ENCODE peak calls at places on chromosomes 7 and 10, in ten cellular contexts. One of them, this sample, is unnamed.

GRCh38 chr7:100102950-100103840 is 1.8 kb downstream of the AP4M1 start:
- DNase-seq in islet precursor cell: peak
- DNase-seq in effector CD8-positive, alpha-beta T cell: no peak
- DNase-seq in CD4-positive, alpha-beta T cell: no peak
- DNase-seq in effector CD4-positive, alpha-beta T cell: no peak
- DNase-seq in mucosa of gallbladder: no peak
- DNase-seq in H1: no peak
- DNase-seq in nephron progenitor cell: no peak
- DNase-seq in activated T-cell treated with anti-CD3 and anti-CD28 coated beads, Interleukin-2, amount 50 U/mL, for 1 hour: no peak
- DNase-seq in germinal center: no peak
- DNase-seq in this sample: no peak

GRCh38 chr7:140391634-140392033 is 6.7 kb downstream of the SLC37A3 start:
- DNase-seq in islet precursor cell: no peak
- DNase-seq in effector CD8-positive, alpha-beta T cell: no peak
- DNase-seq in CD4-positive, alpha-beta T cell: no peak
- DNase-seq in effector CD4-positive, alpha-beta T cell: no peak
- DNase-seq in mucosa of gallbladder: no peak
- DNase-seq in H1: no peak
- DNase-seq in nephron progenitor cell: no peak
- DNase-seq in activated T-cell treated with anti-CD3 and anti-CD28 coated beads, Interleukin-2, amount 50 U/mL, for 1 hour: no peak
- DNase-seq in germinal center: no peak
- DNase-seq in this sample: no peak

GRCh38 chr10:10209152-10209551 is 808.5 kb upstream of the CELF2 start:
- DNase-seq in islet precursor cell: peak
- DNase-seq in effector CD8-positive, alpha-beta T cell: no peak
- DNase-seq in CD4-positive, alpha-beta T cell: no peak
- DNase-seq in effector CD4-positive, alpha-beta T cell: no peak
- DNase-seq in mucosa of gallbladder: peak
- DNase-seq in H1: no peak
- DNase-seq in nephron progenitor cell: no peak
- DNase-seq in activated T-cell treated with anti-CD3 and anti-CD28 coated beads, Interleukin-2, amount 50 U/mL, for 1 hour: no peak
- DNase-seq in germinal center: no peak
- DNase-seq in this sample: peak

GRCh38 chr10:116268976-116269375 is 4.0 kb downstream of the GFRA1 start:
- DNase-seq in islet precursor cell: no peak
- DNase-seq in effector CD8-positive, alpha-beta T cell: no peak
- DNase-seq in CD4-positive, alpha-beta T cell: no peak
- DNase-seq in effector CD4-positive, alpha-beta T cell: no peak
- DNase-seq in mucosa of gallbladder: no peak
- DNase-seq in H1: no peak
- DNase-seq in nephron progenitor cell: no peak
- DNase-seq in activated T-cell treated with anti-CD3 and anti-CD28 coated beads, Interleukin-2, amount 50 U/mL, for 1 hour: no peak
- DNase-seq in germinal center: no peak
- DNase-seq in this sample: no peak

GRCh38 chr10:119263966-119264621 is 56.7 kb downstream of the GRK5 start:
- DNase-seq in islet precursor cell: no peak
- DNase-seq in effector CD8-positive, alpha-beta T cell: no peak
- DNase-seq in CD4-positive, alpha-beta T cell: no peak
- DNase-seq in effector CD4-positive, alpha-beta T cell: no peak
- DNase-seq in mucosa of gallbladder: no peak
- DNase-seq in H1: no peak
- DNase-seq in nephron progenitor cell: no peak
- DNase-seq in activated T-cell treated with anti-CD3 and anti-CD28 coated beads, Interleukin-2, amount 50 U/mL, for 1 hour: no peak
- DNase-seq in germinal center: no peak
- DNase-seq in this sample: no peak

GRCh38 chr7:27186450-27187157 is 1.6 kb upstream of the HOXA11 start:
- DNase-seq in islet precursor cell: peak
- DNase-seq in effector CD8-positive, alpha-beta T cell: no peak
- DNase-seq in CD4-positive, alpha-beta T cell: no peak
- DNase-seq in effector CD4-positive, alpha-beta T cell: no peak
- DNase-seq in mucosa of gallbladder: no peak
- DNase-seq in H1: no peak
- DNase-seq in nephron progenitor cell: no peak
- DNase-seq in activated T-cell treated with anti-CD3 and anti-CD28 coated beads, Interleukin-2, amount 50 U/mL, for 1 hour: no peak
- DNase-seq in germinal center: no peak
- DNase-seq in this sample: no peak

GRCh38 chr7:13946181-13946580 is 43.3 kb downstream of the ETV1 start:
- DNase-seq in islet precursor cell: no peak
- DNase-seq in effector CD8-positive, alpha-beta T cell: no peak
- DNase-seq in CD4-positive, alpha-beta T cell: no peak
- DNase-seq in effector CD4-positive, alpha-beta T cell: no peak
- DNase-seq in mucosa of gallbladder: no peak
- DNase-seq in H1: no peak
- DNase-seq in nephron progenitor cell: no peak
- DNase-seq in activated T-cell treated with anti-CD3 and anti-CD28 coated beads, Interleukin-2, amount 50 U/mL, for 1 hour: no peak
- DNase-seq in germinal center: no peak
- DNase-seq in this sample: no peak

GRCh38 chr7:67777119-67777518 is 780.5 kb downstream of the TYW1 start:
- DNase-seq in islet precursor cell: no peak
- DNase-seq in effector CD8-positive, alpha-beta T cell: no peak
- DNase-seq in CD4-positive, alpha-beta T cell: no peak
- DNase-seq in effector CD4-positive, alpha-beta T cell: no peak
- DNase-seq in mucosa of gallbladder: no peak
- DNase-seq in H1: no peak
- DNase-seq in nephron progenitor cell: no peak
- DNase-seq in activated T-cell treated with anti-CD3 and anti-CD28 coated beads, Interleukin-2, amount 50 U/mL, for 1 hour: no peak
- DNase-seq in germinal center: no peak
- DNase-seq in this sample: no peak

GRCh38 chr7:132613737-132614136 is 37.5 kb upstream of the PLXNA4 start:
- DNase-seq in islet precursor cell: no peak
- DNase-seq in effector CD8-positive, alpha-beta T cell: no peak
- DNase-seq in CD4-positive, alpha-beta T cell: no peak
- DNase-seq in effector CD4-positive, alpha-beta T cell: no peak
- DNase-seq in mucosa of gallbladder: no peak
- DNase-seq in H1: no peak
- DNase-seq in nephron progenitor cell: no peak
- DNase-seq in activated T-cell treated with anti-CD3 and anti-CD28 coated beads, Interleukin-2, amount 50 U/mL, for 1 hour: no peak
- DNase-seq in germinal center: no peak
- DNase-seq in this sample: no peak

GRCh38 chr10:50260791-50261281 is 9.5 kb upstream of the ASAH2 start:
- DNase-seq in islet precursor cell: no peak
- DNase-seq in effector CD8-positive, alpha-beta T cell: no peak
- DNase-seq in CD4-positive, alpha-beta T cell: no peak
- DNase-seq in effector CD4-positive, alpha-beta T cell: no peak
- DNase-seq in mucosa of gallbladder: no peak
- DNase-seq in H1: no peak
- DNase-seq in nephron progenitor cell: no peak
- DNase-seq in activated T-cell treated with anti-CD3 and anti-CD28 coated beads, Interleukin-2, amount 50 U/mL, for 1 hour: no peak
- DNase-seq in germinal center: peak
- DNase-seq in this sample: peak

GRCh38 chr7:69832356-69832755 is 234.1 kb downstream of the AUTS2 start:
- DNase-seq in islet precursor cell: no peak
- DNase-seq in effector CD8-positive, alpha-beta T cell: no peak
- DNase-seq in CD4-positive, alpha-beta T cell: no peak
- DNase-seq in effector CD4-positive, alpha-beta T cell: no peak
- DNase-seq in mucosa of gallbladder: no peak
- DNase-seq in H1: no peak
- DNase-seq in nephron progenitor cell: no peak
- DNase-seq in activated T-cell treated with anti-CD3 and anti-CD28 coated beads, Interleukin-2, amount 50 U/mL, for 1 hour: no peak
- DNase-seq in germinal center: no peak
- DNase-seq in this sample: no peak

GRCh38 chr10:16717617-16718395 is 99.4 kb downstream of the RSU1 start:
- DNase-seq in islet precursor cell: no peak
- DNase-seq in effector CD8-positive, alpha-beta T cell: no peak
- DNase-seq in CD4-positive, alpha-beta T cell: no peak
- DNase-seq in effector CD4-positive, alpha-beta T cell: no peak
- DNase-seq in mucosa of gallbladder: no peak
- DNase-seq in H1: no peak
- DNase-seq in nephron progenitor cell: no peak
- DNase-seq in activated T-cell treated with anti-CD3 and anti-CD28 coated beads, Interleukin-2, amount 50 U/mL, for 1 hour: no peak
- DNase-seq in germinal center: no peak
- DNase-seq in this sample: no peak

GRCh38 chr7:6423942-6424701 is 23.6 kb downstream of the DAGLB start:
- DNase-seq in islet precursor cell: no peak
- DNase-seq in effector CD8-positive, alpha-beta T cell: no peak
- DNase-seq in CD4-positive, alpha-beta T cell: no peak
- DNase-seq in effector CD4-positive, alpha-beta T cell: no peak
- DNase-seq in mucosa of gallbladder: no peak
- DNase-seq in H1: no peak
- DNase-seq in nephron progenitor cell: no peak
- DNase-seq in activated T-cell treated with anti-CD3 and anti-CD28 coated beads, Interleukin-2, amount 50 U/mL, for 1 hour: no peak
- DNase-seq in germinal center: no peak
- DNase-seq in this sample: no peak

GRCh38 chr10:23422003-23422411 is 16.9 kb upstream of the OTUD1 start:
- DNase-seq in islet precursor cell: no peak
- DNase-seq in effector CD8-positive, alpha-beta T cell: no peak
- DNase-seq in CD4-positive, alpha-beta T cell: no peak
- DNase-seq in effector CD4-positive, alpha-beta T cell: no peak
- DNase-seq in mucosa of gallbladder: no peak
- DNase-seq in H1: no peak
- DNase-seq in nephron progenitor cell: no peak
- DNase-seq in activated T-cell treated with anti-CD3 and anti-CD28 coated beads, Interleukin-2, amount 50 U/mL, for 1 hour: no peak
- DNase-seq in germinal center: no peak
- DNase-seq in this sample: no peak

GRCh38 chr7:130912910-130913720 is 179.1 kb upstream of the KLF14 start:
- DNase-seq in islet precursor cell: peak
- DNase-seq in effector CD8-positive, alpha-beta T cell: peak
- DNase-seq in CD4-positive, alpha-beta T cell: peak
- DNase-seq in effector CD4-positive, alpha-beta T cell: peak
- DNase-seq in mucosa of gallbladder: no peak
- DNase-seq in H1: no peak
- DNase-seq in nephron progenitor cell: no peak
- DNase-seq in activated T-cell treated with anti-CD3 and anti-CD28 coated beads, Interleukin-2, amount 50 U/mL, for 1 hour: peak
- DNase-seq in germinal center: peak
- DNase-seq in this sample: peak

GRCh38 chr7:77481615-77482014 is 55.5 kb upstream of the PTPN12 start:
- DNase-seq in islet precursor cell: no peak
- DNase-seq in effector CD8-positive, alpha-beta T cell: no peak
- DNase-seq in CD4-positive, alpha-beta T cell: no peak
- DNase-seq in effector CD4-positive, alpha-beta T cell: no peak
- DNase-seq in mucosa of gallbladder: peak
- DNase-seq in H1: no peak
- DNase-seq in nephron progenitor cell: no peak
- DNase-seq in activated T-cell treated with anti-CD3 and anti-CD28 coated beads, Interleukin-2, amount 50 U/mL, for 1 hour: no peak
- DNase-seq in germinal center: no peak
- DNase-seq in this sample: no peak

GRCh38 chr7:31948041-31948440 is 122.2 kb downstream of the PDE1C start:
- DNase-seq in islet precursor cell: no peak
- DNase-seq in effector CD8-positive, alpha-beta T cell: no peak
- DNase-seq in CD4-positive, alpha-beta T cell: no peak
- DNase-seq in effector CD4-positive, alpha-beta T cell: no peak
- DNase-seq in mucosa of gallbladder: no peak
- DNase-seq in H1: no peak
- DNase-seq in nephron progenitor cell: no peak
- DNase-seq in activated T-cell treated with anti-CD3 and anti-CD28 coated beads, Interleukin-2, amount 50 U/mL, for 1 hour: no peak
- DNase-seq in germinal center: no peak
- DNase-seq in this sample: peak

GRCh38 chr7:2545746-2546425 is 9.4 kb downstream of the BRAT1 start:
- DNase-seq in islet precursor cell: peak
- DNase-seq in effector CD8-positive, alpha-beta T cell: no peak
- DNase-seq in CD4-positive, alpha-beta T cell: no peak
- DNase-seq in effector CD4-positive, alpha-beta T cell: no peak
- DNase-seq in mucosa of gallbladder: no peak
- DNase-seq in H1: no peak
- DNase-seq in nephron progenitor cell: no peak
- DNase-seq in activated T-cell treated with anti-CD3 and anti-CD28 coated beads, Interleukin-2, amount 50 U/mL, for 1 hour: no peak
- DNase-seq in germinal center: no peak
- DNase-seq in this sample: no peak

GRCh38 chr7:71885487-71885886 is 526.7 kb downstream of the CALN1 start:
- DNase-seq in islet precursor cell: no peak
- DNase-seq in effector CD8-positive, alpha-beta T cell: no peak
- DNase-seq in CD4-positive, alpha-beta T cell: no peak
- DNase-seq in effector CD4-positive, alpha-beta T cell: no peak
- DNase-seq in mucosa of gallbladder: no peak
- DNase-seq in H1: no peak
- DNase-seq in nephron progenitor cell: no peak
- DNase-seq in activated T-cell treated with anti-CD3 and anti-CD28 coated beads, Interleukin-2, amount 50 U/mL, for 1 hour: no peak
- DNase-seq in germinal center: no peak
- DNase-seq in this sample: no peak

GRCh38 chr7:155277385-155277994 is 20.2 kb upstream of the INSIG1 start:
- DNase-seq in islet precursor cell: no peak
- DNase-seq in effector CD8-positive, alpha-beta T cell: no peak
- DNase-seq in CD4-positive, alpha-beta T cell: no peak
- DNase-seq in effector CD4-positive, alpha-beta T cell: no peak
- DNase-seq in mucosa of gallbladder: no peak
- DNase-seq in H1: no peak
- DNase-seq in nephron progenitor cell: no peak
- DNase-seq in activated T-cell treated with anti-CD3 and anti-CD28 coated beads, Interleukin-2, amount 50 U/mL, for 1 hour: no peak
- DNase-seq in germinal center: no peak
- DNase-seq in this sample: no peak

GRCh38 chr7:20288036-20288435 is 42.7 kb upstream of the ITGB8 start:
- DNase-seq in islet precursor cell: no peak
- DNase-seq in effector CD8-positive, alpha-beta T cell: no peak
- DNase-seq in CD4-positive, alpha-beta T cell: no peak
- DNase-seq in effector CD4-positive, alpha-beta T cell: no peak
- DNase-seq in mucosa of gallbladder: no peak
- DNase-seq in H1: no peak
- DNase-seq in nephron progenitor cell: no peak
- DNase-seq in activated T-cell treated with anti-CD3 and anti-CD28 coated beads, Interleukin-2, amount 50 U/mL, for 1 hour: no peak
- DNase-seq in germinal center: no peak
- DNase-seq in this sample: no peak

GRCh38 chr7:50418526-50418925 is 31.6 kb downstream of the FIGNL1 start:
- DNase-seq in islet precursor cell: no peak
- DNase-seq in effector CD8-positive, alpha-beta T cell: no peak
- DNase-seq in CD4-positive, alpha-beta T cell: no peak
- DNase-seq in effector CD4-positive, alpha-beta T cell: no peak
- DNase-seq in mucosa of gallbladder: no peak
- DNase-seq in H1: no peak
- DNase-seq in nephron progenitor cell: no peak
- DNase-seq in activated T-cell treated with anti-CD3 and anti-CD28 coated beads, Interleukin-2, amount 50 U/mL, for 1 hour: no peak
- DNase-seq in germinal center: no peak
- DNase-seq in this sample: no peak